ENCODE peak calls at places on chromosomes 1 and 21, in eight cellular contexts. P is ovary; R is cardiac muscle cell; S is Peyer's patch; E is CD8-positive, alpha-beta memory T cell; Z is body of pancreas; W is K562; X is prostate gland. L is an unnamed sample.

GRCh38 chr21:43025636-43026180 is 49.9 kb downstream of the CBS start:
- DNase-seq in W (no peak), P (no peak), S (no peak), R (peak; percentile 94), Z (no peak), X (no peak), E (no peak), L (peak; percentile 45)

GRCh38 chr1:161081151-161081405 is 8.3 kb downstream of the NECTIN4 start:
- DNase-seq in R (no peak), S (no peak), Z (no peak), X (no peak), W (no peak), P (no peak), E (no peak), L (no peak)

GRCh38 chr21:33578959-33579542 is 9.4 kb downstream of the DONSON start:
- DNase-seq in S (no peak), X (no peak), W (no peak), R (peak; percentile 12), E (no peak), P (no peak), Z (no peak), L (no peak)

GRCh38 chr21:46111857-46112730 is 14.2 kb downstream of the COL6A2 start:
- DNase-seq in S (peak; percentile 2), R (no peak), Z (peak; percentile 4), X (no peak), W (no peak), P (peak; percentile 23), E (peak; percentile 0), L (no peak)

GRCh38 chr21:32470206-32470605 is 57.7 kb downstream of the EVA1C start:
- DNase-seq in Z (no peak), X (no peak), E (no peak), W (no peak), S (no peak), R (no peak), P (no peak), L (no peak)

GRCh38 chr1:208010070-208010469 is 99.1 kb upstream of the CD34 start:
- DNase-seq in S (no peak), E (no peak), X (no peak), W (no peak), P (no peak), R (no peak), Z (no peak), L (no peak)

GRCh38 chr1:76294470-76295194 is 220.1 kb downstream of the ST6GALNAC3 start:
- DNase-seq in S (no peak), Z (no peak), P (no peak), X (no peak), R (no peak), E (no peak), W (no peak), L (no peak)

GRCh38 chr1:221696045-221696444 is 45.8 kb downstream of the DUSP10 start:
- DNase-seq in P (no peak), W (no peak), E (no peak), X (no peak), R (no peak), Z (no peak), S (no peak), L (no peak)

GRCh38 chr21:16194851-16195251 is 465.1 kb downstream of the USP25 start:
- DNase-seq in S (no peak), W (no peak), E (no peak), X (no peak), Z (no peak), R (peak; percentile 66), P (no peak), L (no peak)

GRCh38 chr1:185556551-185556950 is 177.6 kb upstream of the HMCN1 start:
- DNase-seq in Z (no peak), E (no peak), P (no peak), S (no peak), W (no peak), R (no peak), X (no peak), L (no peak)

GRCh38 chr1:18865176-18865575 is 5.7 kb upstream of the TAS1R2 start:
- DNase-seq in S (no peak), X (no peak), Z (no peak), R (no peak), W (no peak), E (no peak), P (no peak), L (no peak)

GRCh38 chr1:230861489-230861888 is 6.8 kb downstream of the C1orf198 start:
- DNase-seq in W (no peak), S (no peak), P (no peak), R (no peak), E (no peak), Z (no peak), X (no peak), L (no peak)

GRCh38 chr1:44820945-44821715 is 12.8 kb downstream of the BTBD19 start:
- DNase-seq in S (no peak), W (no peak), E (no peak), R (no peak), X (no peak), Z (no peak), P (no peak), L (no peak)

GRCh38 chr1:21874778-21875547 is 62.1 kb downstream of the HSPG2 start:
- DNase-seq in R (no peak), W (no peak), P (no peak), Z (no peak), E (no peak), X (no peak), S (no peak), L (no peak)

GRCh38 chr21:45631540-45631939 is 12.0 kb upstream of the PCBP3 start:
- DNase-seq in X (no peak), Z (no peak), E (no peak), W (no peak), S (no peak), P (no peak), R (no peak), L (no peak)

GRCh38 chr1:235100124-235100801 is 28.4 kb downstream of the TOMM20 start:
- DNase-seq in S (no peak), P (peak; percentile 46), R (peak; percentile 24), E (no peak), Z (no peak), X (no peak), W (no peak), L (no peak)

GRCh38 chr1:2322593-2323295 is 68.6 kb downstream of the MORN1 start:
- DNase-seq in R (no peak), X (no peak), W (no peak), Z (peak; percentile 44), P (peak; percentile 49), E (no peak), S (no peak), L (no peak)

GRCh38 chr1:205680073-205680851 is at the start of gene SLC45A3:
- DNase-seq in W (peak; percentile 64), X (peak; percentile 63), P (peak; percentile 65), E (peak; percentile 9), R (no peak), S (peak; percentile 52), Z (peak; percentile 53), L (no peak)

GRCh38 chr1:156662588-156663055 is 14.6 kb downstream of the NES start:
- DNase-seq in R (no peak), S (no peak), X (no peak), E (no peak), P (no peak), W (no peak), Z (no peak), L (no peak)

GRCh38 chr1:156664949-156665411 is 12.2 kb downstream of the NES start:
- DNase-seq in X (no peak), Z (no peak), W (peak; percentile 54), S (peak; percentile 36), E (no peak), R (no peak), P (no peak), L (no peak)

GRCh38 chr1:156665539-156665938 is 11.7 kb downstream of the NES start:
- DNase-seq in Z (no peak), W (no peak), X (no peak), S (no peak), E (no peak), R (no peak), P (no peak), L (no peak)

GRCh38 chr1:156663178-156663577 is 14.0 kb downstream of the NES start:
- DNase-seq in X (no peak), S (no peak), R (no peak), W (peak; percentile 85), P (no peak), Z (no peak), E (no peak), L (no peak)

GRCh38 chr1:156664046-156664948 is 12.9 kb downstream of the NES start:
- DNase-seq in S (no peak), R (no peak), W (no peak), Z (no peak), E (no peak), X (no peak), P (no peak), L (no peak)
- H3K27ac ChIP-seq in S (peak overlapping the region; percentile 25), R (peak overlapping the region; percentile 100), W (peak overlapping the region; percentile 100), Z (no peak overlapping the region), E (peak overlapping the region; percentile 20), X (peak overlapping the region; percentile 52), P (no peak overlapping the region), L (peak overlapping the region; percentile 65)

DNA sequence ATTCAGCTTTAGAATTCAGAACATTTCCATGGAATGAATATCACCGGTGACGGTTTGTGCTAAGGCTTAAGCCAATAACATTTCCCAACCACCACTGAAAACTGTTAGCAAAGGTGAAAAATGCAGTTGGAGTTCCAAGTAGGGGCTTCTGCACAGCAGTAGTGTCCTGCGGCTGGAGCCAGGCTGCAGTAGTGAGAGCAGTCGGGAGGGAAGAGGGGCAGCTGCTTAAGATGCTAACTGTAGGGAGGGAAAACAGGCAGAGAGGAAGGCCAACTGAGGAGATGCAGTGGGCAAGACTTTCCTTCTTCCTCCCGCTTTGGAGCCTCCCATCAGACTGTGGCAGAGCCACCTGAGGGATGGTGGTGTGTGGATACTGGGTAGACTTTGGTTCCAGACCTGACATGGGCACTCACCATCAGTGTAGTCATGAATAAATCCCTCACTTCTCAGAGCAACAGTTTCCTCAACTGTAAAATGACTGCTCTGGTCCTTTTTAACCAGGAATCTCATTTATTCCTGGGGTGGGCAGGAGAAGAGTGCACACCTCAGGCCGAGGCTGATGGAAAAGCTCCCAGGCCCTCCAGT is 3.2 kb downstream of the F3 start:
- DNase-seq in S (no peak), X (no peak), Z (no peak), E (no peak), P (no peak), R (no peak), W (no peak), L (no peak)
- H3K4me3 ChIP-seq in S (no peak overlapping the region), X (peak overlapping the region; percentile 90), Z (no peak overlapping the region), E (no peak overlapping the region), P (peak overlapping the region; percentile 19), R (no peak overlapping the region), W (no peak overlapping the region), L (peak overlapping the region; percentile 79)

DNA sequence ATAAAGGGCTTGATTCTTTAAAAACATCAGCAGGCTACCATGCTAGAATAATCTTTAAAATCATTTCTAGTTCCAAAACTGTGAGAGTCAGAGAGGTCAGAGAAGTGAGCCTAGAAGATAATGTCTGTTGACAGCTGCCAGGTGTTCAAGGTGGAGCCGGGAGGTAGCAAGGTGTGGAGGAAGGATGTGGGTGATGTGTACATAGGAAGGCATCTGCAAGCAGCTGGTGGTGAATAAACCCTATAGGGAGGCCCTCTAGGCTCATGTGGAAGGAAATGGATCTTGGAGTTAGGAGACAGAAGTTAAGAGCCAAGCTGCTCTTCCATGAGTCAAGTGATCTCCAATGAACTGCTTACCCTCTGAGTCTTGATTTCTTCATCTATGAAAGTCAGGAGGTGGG is 266.2 kb downstream of the RHOU start:
- DNase-seq in R (no peak), E (no peak), P (no peak), X (no peak), W (no peak), Z (no peak), S (no peak), L (no peak)
- H3K27ac ChIP-seq in R (no peak overlapping the region), E (no peak overlapping the region), P (no peak overlapping the region), X (no peak overlapping the region), W (no peak overlapping the region), Z (no peak overlapping the region), S (no peak overlapping the region), L (no peak overlapping the region)

GRCh38 chr1:151547119-151547899 is 7.2 kb downstream of the TUFT1 start:
- DNase-seq in W (no peak), Z (peak; percentile 72), P (peak; percentile 49), R (peak; percentile 95), E (no peak), S (no peak), X (peak; percentile 84), L (peak; percentile 88)
- H3K4me3 ChIP-seq in W (no peak overlapping the region), Z (no peak overlapping the region), P (no peak overlapping the region), R (no peak overlapping the region), E (no peak overlapping the region), S (no peak overlapping the region), X (no peak overlapping the region), L (peak overlapping the region; percentile 22)